ENCODE peak calls at places on chromosomes 5 and 9, in ten cellular contexts. One of them, this sample, is unnamed.

GRCh38 chr5:120703923-120704445 is 239.9 kb downstream of the PRR16 start:
- DNase-seq in stomach: no peak
- DNase-seq in fibroblast of villous mesenchyme: no peak
- DNase-seq in natural killer cell: no peak
- DNase-seq in HCT116: no peak
- DNase-seq in IMR-90: no peak
- DNase-seq in heart left ventricle: no peak
- DNase-seq in uterus: no peak
- DNase-seq in CD8-positive, alpha-beta T cell: no peak
- DNase-seq in PC-3: no peak
- DNase-seq in this sample: no peak

GRCh38 chr5:133467712-133468463 is 144.5 kb downstream of the FSTL4 start:
- DNase-seq in heart left ventricle: no peak
- DNase-seq in natural killer cell: no peak
- DNase-seq in HCT116: no peak
- DNase-seq in uterus: no peak
- DNase-seq in PC-3: no peak
- DNase-seq in IMR-90: no peak
- DNase-seq in fibroblast of villous mesenchyme: no peak
- DNase-seq in stomach: peak; percentile 19
- DNase-seq in CD8-positive, alpha-beta T cell: no peak
- DNase-seq in this sample: no peak

GRCh38 chr5:147578228-147579024 is 68.6 kb upstream of the DPYSL3 start:
- DNase-seq in CD8-positive, alpha-beta T cell: no peak
- DNase-seq in HCT116: peak; percentile 41
- DNase-seq in fibroblast of villous mesenchyme: peak; percentile 72
- DNase-seq in IMR-90: peak; percentile 72
- DNase-seq in stomach: no peak
- DNase-seq in natural killer cell: no peak
- DNase-seq in heart left ventricle: no peak
- DNase-seq in PC-3: peak; percentile 72
- DNase-seq in uterus: no peak
- DNase-seq in this sample: peak; percentile 77

GRCh38 chr9:133133680-133134418 is 12.8 kb upstream of the RALGDS start:
- DNase-seq in PC-3: peak; percentile 95
- DNase-seq in natural killer cell: peak; percentile 85
- DNase-seq in CD8-positive, alpha-beta T cell: peak; percentile 94
- DNase-seq in HCT116: peak; percentile 89
- DNase-seq in IMR-90: peak; percentile 96
- DNase-seq in uterus: peak; percentile 90
- DNase-seq in heart left ventricle: peak; percentile 89
- DNase-seq in fibroblast of villous mesenchyme: peak; percentile 96
- DNase-seq in stomach: peak; percentile 93
- DNase-seq in this sample: peak; percentile 96

GRCh38 chr9:84974790-84975189 is 305.3 kb downstream of the NTRK2 start:
- DNase-seq in HCT116: no peak
- DNase-seq in PC-3: no peak
- DNase-seq in IMR-90: no peak
- DNase-seq in heart left ventricle: no peak
- DNase-seq in natural killer cell: no peak
- DNase-seq in fibroblast of villous mesenchyme: no peak
- DNase-seq in CD8-positive, alpha-beta T cell: no peak
- DNase-seq in uterus: no peak
- DNase-seq in stomach: no peak
- DNase-seq in this sample: no peak

GRCh38 chr5:83551826-83552225 is 80.3 kb downstream of the VCAN start:
- DNase-seq in IMR-90: peak; percentile 92
- DNase-seq in stomach: no peak
- DNase-seq in PC-3: peak; percentile 37
- DNase-seq in heart left ventricle: no peak
- DNase-seq in fibroblast of villous mesenchyme: peak; percentile 88
- DNase-seq in natural killer cell: no peak
- DNase-seq in CD8-positive, alpha-beta T cell: no peak
- DNase-seq in HCT116: no peak
- DNase-seq in uterus: no peak
- DNase-seq in this sample: peak; percentile 69

GRCh38 chr5:75335952-75336624 is 932 bp upstream of the HMGCR start:
- DNase-seq in natural killer cell: no peak
- DNase-seq in IMR-90: peak; percentile 88
- DNase-seq in uterus: peak; percentile 33
- DNase-seq in heart left ventricle: peak; percentile 20
- DNase-seq in CD8-positive, alpha-beta T cell: no peak
- DNase-seq in HCT116: peak; percentile 73
- DNase-seq in PC-3: peak; percentile 69
- DNase-seq in fibroblast of villous mesenchyme: peak; percentile 83
- DNase-seq in stomach: no peak
- DNase-seq in this sample: peak; percentile 90

GRCh38 chr9:2634158-2634557 is 12.6 kb downstream of the VLDLR start:
- DNase-seq in uterus: no peak
- DNase-seq in CD8-positive, alpha-beta T cell: no peak
- DNase-seq in natural killer cell: no peak
- DNase-seq in PC-3: no peak
- DNase-seq in IMR-90: no peak
- DNase-seq in heart left ventricle: no peak
- DNase-seq in stomach: no peak
- DNase-seq in fibroblast of villous mesenchyme: no peak
- DNase-seq in HCT116: no peak
- DNase-seq in this sample: no peak

GRCh38 chr9:89274838-89275237 is 36.2 kb upstream of the CKS2 start:
- DNase-seq in PC-3: no peak
- DNase-seq in heart left ventricle: no peak
- DNase-seq in IMR-90: peak; percentile 99
- DNase-seq in fibroblast of villous mesenchyme: peak; percentile 91
- DNase-seq in uterus: no peak
- DNase-seq in CD8-positive, alpha-beta T cell: no peak
- DNase-seq in HCT116: no peak
- DNase-seq in stomach: no peak
- DNase-seq in natural killer cell: no peak
- DNase-seq in this sample: peak; percentile 98

GRCh38 chr9:784202-784601 is 57.3 kb upstream of the DMRT1 start:
- DNase-seq in IMR-90: peak; percentile 52
- DNase-seq in HCT116: no peak
- DNase-seq in stomach: no peak
- DNase-seq in CD8-positive, alpha-beta T cell: no peak
- DNase-seq in PC-3: no peak
- DNase-seq in uterus: no peak
- DNase-seq in heart left ventricle: no peak
- DNase-seq in natural killer cell: no peak
- DNase-seq in fibroblast of villous mesenchyme: no peak
- DNase-seq in this sample: no peak

GRCh38 chr9:68552700-68553099 is 12.0 kb upstream of the TMEM252 start:
- DNase-seq in heart left ventricle: no peak
- DNase-seq in PC-3: peak; percentile 78
- DNase-seq in IMR-90: peak; percentile 93
- DNase-seq in fibroblast of villous mesenchyme: peak; percentile 67
- DNase-seq in stomach: no peak
- DNase-seq in HCT116: no peak
- DNase-seq in uterus: no peak
- DNase-seq in natural killer cell: no peak
- DNase-seq in CD8-positive, alpha-beta T cell: no peak
- DNase-seq in this sample: peak; percentile 74

GRCh38 chr5:157431544-157432200 is 28.3 kb upstream of the NIPAL4 start:
- DNase-seq in PC-3: peak; percentile 90
- DNase-seq in heart left ventricle: peak; percentile 30
- DNase-seq in uterus: no peak
- DNase-seq in fibroblast of villous mesenchyme: peak; percentile 69
- DNase-seq in stomach: no peak
- DNase-seq in natural killer cell: no peak
- DNase-seq in HCT116: peak; percentile 38
- DNase-seq in IMR-90: peak; percentile 69
- DNase-seq in CD8-positive, alpha-beta T cell: no peak
- DNase-seq in this sample: peak; percentile 73

GRCh38 chr9:69583641-69584234 is 88.4 kb downstream of the APBA1 start:
- DNase-seq in stomach: no peak
- DNase-seq in fibroblast of villous mesenchyme: no peak
- DNase-seq in natural killer cell: no peak
- DNase-seq in IMR-90: no peak
- DNase-seq in uterus: no peak
- DNase-seq in HCT116: no peak
- DNase-seq in heart left ventricle: no peak
- DNase-seq in PC-3: no peak
- DNase-seq in CD8-positive, alpha-beta T cell: no peak
- DNase-seq in this sample: no peak

GRCh38 chr5:23614422-23614821 is 107.0 kb downstream of the PRDM9 start:
- DNase-seq in IMR-90: no peak
- DNase-seq in heart left ventricle: no peak
- DNase-seq in natural killer cell: no peak
- DNase-seq in fibroblast of villous mesenchyme: no peak
- DNase-seq in uterus: no peak
- DNase-seq in stomach: no peak
- DNase-seq in PC-3: no peak
- DNase-seq in HCT116: no peak
- DNase-seq in CD8-positive, alpha-beta T cell: no peak
- DNase-seq in this sample: peak; percentile 2
- TF ChIP-seq CTCF in IMR-90: no peak
- TF ChIP-seq CTCF in heart left ventricle: no peak
- TF ChIP-seq CTCF in natural killer cell: no peak
- TF ChIP-seq CTCF in fibroblast of villous mesenchyme: no peak
- TF ChIP-seq CTCF in uterus: no peak
- TF ChIP-seq CTCF in stomach: no peak
- TF ChIP-seq CTCF in PC-3: peak; percentile 14
- TF ChIP-seq CTCF in HCT116: no peak
- TF ChIP-seq CTCF in CD8-positive, alpha-beta T cell: no peak
- TF ChIP-seq CTCF in this sample: no peak

GRCh38 chr5:168422431-168422830 is 63.8 kb upstream of the RARS1 start:
- DNase-seq in HCT116: peak; percentile 16
- DNase-seq in uterus: no peak
- DNase-seq in PC-3: peak; percentile 34
- DNase-seq in stomach: no peak
- DNase-seq in IMR-90: no peak
- DNase-seq in fibroblast of villous mesenchyme: no peak
- DNase-seq in CD8-positive, alpha-beta T cell: no peak
- DNase-seq in natural killer cell: no peak
- DNase-seq in heart left ventricle: no peak
- DNase-seq in this sample: no peak
- TF ChIP-seq CTCF in HCT116: peak; percentile 47
- TF ChIP-seq CTCF in uterus: no peak
- TF ChIP-seq CTCF in PC-3: peak; percentile 53
- TF ChIP-seq CTCF in stomach: no peak
- TF ChIP-seq CTCF in IMR-90: peak; percentile 27
- TF ChIP-seq CTCF in fibroblast of villous mesenchyme: peak; percentile 18
- TF ChIP-seq CTCF in CD8-positive, alpha-beta T cell: no peak
- TF ChIP-seq CTCF in natural killer cell: no peak
- TF ChIP-seq CTCF in heart left ventricle: no peak
- TF ChIP-seq CTCF in this sample: no peak

DNA sequence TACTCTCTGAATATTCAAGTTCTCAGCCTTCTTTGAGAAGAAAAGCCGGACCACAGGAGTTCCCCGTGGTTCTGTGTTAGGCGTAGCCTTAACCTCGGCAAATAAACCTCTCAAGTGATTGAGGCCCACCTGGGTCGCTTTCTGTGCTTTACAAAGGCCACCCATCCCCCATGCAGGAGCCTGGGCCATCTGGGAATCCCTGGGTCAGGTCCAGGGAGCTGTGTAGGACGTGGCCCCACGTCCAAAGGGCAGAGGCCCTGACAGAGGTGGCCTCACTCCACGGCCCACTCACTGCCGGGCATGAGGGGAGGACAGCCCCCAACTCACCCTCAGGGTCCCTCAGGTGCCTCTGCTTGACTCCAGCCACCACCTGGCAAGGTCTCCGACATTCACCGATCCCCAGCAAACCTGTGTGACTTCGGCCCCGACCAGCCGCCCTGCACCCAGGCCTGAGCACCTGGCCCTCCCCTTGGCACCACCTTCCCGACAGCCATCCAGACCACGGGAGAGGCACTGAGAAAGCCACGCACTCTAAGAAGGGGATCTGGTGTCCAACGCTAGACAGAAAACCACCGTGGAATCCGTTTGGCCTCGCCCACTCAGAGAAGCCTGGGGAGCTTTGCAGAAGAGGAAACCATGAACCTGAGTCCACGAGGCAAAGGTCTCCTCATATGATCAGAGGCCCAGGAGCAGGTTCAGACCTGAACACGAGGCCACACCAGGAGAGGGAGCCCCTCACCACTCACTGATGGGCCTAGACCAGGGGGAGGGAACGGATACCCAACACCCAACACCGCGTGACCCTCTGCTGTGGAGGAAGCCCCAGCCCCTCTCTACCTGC is 4.5 kb downstream of the SLC12A7 start:
- DNase-seq in uterus: no peak
- DNase-seq in PC-3: no peak
- DNase-seq in HCT116: no peak
- DNase-seq in fibroblast of villous mesenchyme: no peak
- DNase-seq in IMR-90: no peak
- DNase-seq in heart left ventricle: no peak
- DNase-seq in stomach: no peak
- DNase-seq in CD8-positive, alpha-beta T cell: no peak
- DNase-seq in natural killer cell: no peak
- DNase-seq in this sample: no peak
- TF ChIP-seq CTCF in uterus: no peak
- TF ChIP-seq CTCF in PC-3: no peak
- TF ChIP-seq CTCF in HCT116: no peak
- TF ChIP-seq CTCF in fibroblast of villous mesenchyme: no peak
- TF ChIP-seq CTCF in IMR-90: no peak
- TF ChIP-seq CTCF in heart left ventricle: no peak
- TF ChIP-seq CTCF in stomach: no peak
- TF ChIP-seq CTCF in CD8-positive, alpha-beta T cell: no peak
- TF ChIP-seq CTCF in natural killer cell: no peak
- TF ChIP-seq CTCF in this sample: no peak

GRCh38 chr5:37807902-37808301 is 31.9 kb downstream of the GDNF start:
- DNase-seq in PC-3: no peak
- DNase-seq in IMR-90: peak; percentile 41
- DNase-seq in stomach: no peak
- DNase-seq in CD8-positive, alpha-beta T cell: no peak
- DNase-seq in HCT116: no peak
- DNase-seq in fibroblast of villous mesenchyme: no peak
- DNase-seq in natural killer cell: no peak
- DNase-seq in heart left ventricle: no peak
- DNase-seq in uterus: no peak
- DNase-seq in this sample: no peak

GRCh38 chr5:37810311-37810710 is 29.5 kb downstream of the GDNF start:
- DNase-seq in stomach: no peak
- DNase-seq in heart left ventricle: no peak
- DNase-seq in uterus: no peak
- DNase-seq in HCT116: no peak
- DNase-seq in PC-3: peak; percentile 69
- DNase-seq in CD8-positive, alpha-beta T cell: no peak
- DNase-seq in IMR-90: peak; percentile 64
- DNase-seq in natural killer cell: no peak
- DNase-seq in fibroblast of villous mesenchyme: no peak
- DNase-seq in this sample: peak; percentile 79

GRCh38 chr5:37814699-37815098 is 25.1 kb downstream of the GDNF start:
- DNase-seq in fibroblast of villous mesenchyme: no peak
- DNase-seq in stomach: no peak
- DNase-seq in CD8-positive, alpha-beta T cell: no peak
- DNase-seq in IMR-90: peak; percentile 41
- DNase-seq in heart left ventricle: no peak
- DNase-seq in HCT116: no peak
- DNase-seq in natural killer cell: no peak
- DNase-seq in uterus: no peak
- DNase-seq in PC-3: peak; percentile 93
- DNase-seq in this sample: no peak

GRCh38 chr5:37812365-37812764 is 27.5 kb downstream of the GDNF start:
- DNase-seq in uterus: no peak
- DNase-seq in heart left ventricle: no peak
- DNase-seq in IMR-90: no peak
- DNase-seq in HCT116: no peak
- DNase-seq in natural killer cell: no peak
- DNase-seq in fibroblast of villous mesenchyme: no peak
- DNase-seq in PC-3: no peak
- DNase-seq in CD8-positive, alpha-beta T cell: no peak
- DNase-seq in stomach: no peak
- DNase-seq in this sample: peak; percentile 36

GRCh38 chr5:37811866-37812265 is 28.0 kb downstream of the GDNF start:
- DNase-seq in heart left ventricle: no peak
- DNase-seq in CD8-positive, alpha-beta T cell: no peak
- DNase-seq in stomach: no peak
- DNase-seq in IMR-90: no peak
- DNase-seq in PC-3: no peak
- DNase-seq in fibroblast of villous mesenchyme: no peak
- DNase-seq in HCT116: no peak
- DNase-seq in natural killer cell: no peak
- DNase-seq in uterus: no peak
- DNase-seq in this sample: no peak
- TF ChIP-seq CTCF in heart left ventricle: no peak
- TF ChIP-seq CTCF in CD8-positive, alpha-beta T cell: no peak
- TF ChIP-seq CTCF in stomach: no peak
- TF ChIP-seq CTCF in IMR-90: no peak
- TF ChIP-seq CTCF in PC-3: no peak
- TF ChIP-seq CTCF in fibroblast of villous mesenchyme: no peak
- TF ChIP-seq CTCF in HCT116: no peak
- TF ChIP-seq CTCF in natural killer cell: no peak
- TF ChIP-seq CTCF in uterus: no peak
- TF ChIP-seq CTCF in this sample: no peak

This sample was measured in cardiac fibroblast.